ENCODE peak calls at places on chromosomes 11 and 22, in nine cellular contexts. E is NCI-H748 treated with DMSO at 0.1 percent for 48 hours, P is choroid plexus epithelial cell, I is EH, T is OCI-LY7, O is lung, D is NCI-H460, L is Caco-2, R is NCI-H1105. K is an unnamed sample.

GRCh38 chr11:73218106-73218829 is at the start of gene P2RY2:
- DNase-seq in D (peak), L (peak), E (peak), T (no peak), O (peak), I (peak), P (peak), R (no peak), K (no peak)

GRCh38 chr22:19988965-19989724 is 27.5 kb downstream of the ARVCF start:
- DNase-seq in D (no peak), I (no peak), P (no peak), R (no peak), O (no peak), E (no peak), L (no peak), T (no peak), K (no peak)

GRCh38 chr11:130609121-130610035 is 160.9 kb downstream of the ADAMTS15 start:
- DNase-seq in O (peak), L (no peak), T (no peak), P (peak), E (no peak), R (no peak), D (no peak), I (peak), K (no peak)

GRCh38 chr11:16862733-16863132 is 124.3 kb downstream of the C11orf58 start:
- DNase-seq in T (no peak), R (no peak), D (no peak), E (no peak), I (no peak), P (peak), L (no peak), O (no peak), K (no peak)

GRCh38 chr11:62393735-62394134 is 25.1 kb upstream of the SCGB1A1 start:
- DNase-seq in R (no peak), T (no peak), I (no peak), P (no peak), D (no peak), L (no peak), O (no peak), E (no peak), K (no peak)

GRCh38 chr11:83835423-83835822 is 549.3 kb upstream of the CCDC90B start:
- DNase-seq in T (no peak), R (no peak), E (no peak), P (no peak), L (no peak), O (no peak), I (no peak), D (no peak), K (no peak)

GRCh38 chr22:49812838-49813237 is 14.8 kb downstream of the BRD1 start:
- DNase-seq in R (no peak), T (no peak), O (no peak), P (peak), L (no peak), D (no peak), E (no peak), I (peak), K (no peak)

GRCh38 chr22:29600846-29601245 is 2.6 kb upstream of the NF2 start:
- DNase-seq in L (no peak), P (no peak), I (no peak), T (no peak), R (no peak), E (no peak), O (no peak), D (no peak), K (no peak)

GRCh38 chr22:43171019-43171491 is 15.9 kb downstream of the TTLL12 start:
- DNase-seq in O (no peak), T (no peak), L (no peak), I (no peak), P (no peak), R (no peak), E (no peak), D (no peak), K (no peak)

GRCh38 chr11:2878782-2879181 is 6.8 kb downstream of the CDKN1C start:
- DNase-seq in T (no peak), I (no peak), D (no peak), P (no peak), L (no peak), O (no peak), E (no peak), R (no peak), K (no peak)

GRCh38 chr22:31093956-31094622 is 13.0 kb downstream of the SMTN start:
- DNase-seq in L (no peak), T (no peak), E (no peak), I (no peak), P (no peak), R (no peak), O (no peak), D (no peak), K (no peak)

GRCh38 chr11:69682221-69682620 is 7.1 kb upstream of the LTO1 start:
- DNase-seq in E (no peak), T (no peak), I (no peak), R (no peak), L (peak), P (no peak), O (no peak), D (no peak), K (no peak)

GRCh38 chr11:35144103-35144741 is 5.3 kb downstream of the CD44 start:
- DNase-seq in P (peak), O (peak), E (no peak), T (peak), D (no peak), I (peak), R (no peak), L (no peak), K (no peak)